ENCODE peak calls at places on chromosomes 1 and 21, in four cellular contexts. F is mesendoderm, L is IMR-90, Z is H9. U is an unnamed sample. For H3K79me1, the result is how much of the 10 kb centered on the place peaks cover.

GRCh38 chr1:157624471-157624870 is 26.6 kb upstream of the FCRL4 start:
- DNase-seq in L (no peak), Z (no peak), F (no peak), U (no peak)

GRCh38 chr1:6803357-6803756 is 18.1 kb downstream of the CAMTA1 start:
- DNase-seq in Z (no peak), L (peak), F (no peak), U (no peak)

GRCh38 chr1:242467556-242468145 is 56.8 kb downstream of the PLD5 start:
- DNase-seq in Z (peak), L (peak), F (peak), U (peak)

GRCh38 chr21:35924714-35925301 is 135.5 kb downstream of the SETD4 start:
- DNase-seq in L (peak), F (no peak), Z (no peak), U (peak)

GRCh38 chr1:42173155-42173933 is 8.8 kb upstream of the GUCA2A start:
- DNase-seq in F (peak), Z (peak), L (peak), U (peak)

GRCh38 chr1:28037946-28038345 is 50.5 kb downstream of the EYA3 start:
- DNase-seq in Z (no peak), F (no peak), L (no peak), U (no peak)

GRCh38 chr1:68473060-68473459 is 23.3 kb upstream of the RPE65 start:
- DNase-seq in Z (no peak), L (no peak), F (peak), U (no peak)

GRCh38 chr21:29648710-29649240 is 291.0 kb downstream of the GRIK1 start:
- DNase-seq in L (no peak), Z (no peak), F (no peak), U (no peak)

GRCh38 chr21:44405091-44405947 is 50.0 kb upstream of the LRRC3 start:
- DNase-seq in Z (peak), F (no peak), L (no peak), U (no peak)

GRCh38 chr21:38920631-38921398 is 115.1 kb downstream of the ETS2 start:
- DNase-seq in Z (no peak), F (no peak), L (peak), U (peak)

GRCh38 chr1:69157046-69157756 is 410.5 kb upstream of the LRRC7 start:
- DNase-seq in L (no peak), F (peak), Z (peak), U (no peak)

GRCh38 chr1:80244366-80244765 is 1237.8 kb upstream of the ADGRL4 start:
- DNase-seq in L (no peak), Z (no peak), F (no peak), U (no peak)

GRCh38 chr1:17059391-17060128 is 5.7 kb upstream of the SDHB start:
- DNase-seq in F (peak), L (peak), Z (peak), U (peak)

GRCh38 chr1:221310180-221310579 is 430.9 kb downstream of the HLX start:
- DNase-seq in Z (no peak), L (no peak), F (peak), U (no peak)

GRCh38 chr21:22319435-22319834 is 1321.2 kb downstream of the NCAM2 start:
- DNase-seq in L (no peak), Z (no peak), F (no peak), U (no peak)

GRCh38 chr1:65292861-65293593 is 16.3 kb upstream of the DNAJC6 start:
- DNase-seq in Z (no peak), F (no peak), L (no peak), U (no peak)

GRCh38 chr1:160189649-160190625 is at the start of gene CASQ1:
- DNase-seq in Z (no peak), F (no peak), L (peak), U (no peak)

GRCh38 chr1:15287591-15287990 is 40.6 kb downstream of the FHAD1 start:
- DNase-seq in L (no peak), F (no peak), Z (no peak), U (no peak)

DNA sequence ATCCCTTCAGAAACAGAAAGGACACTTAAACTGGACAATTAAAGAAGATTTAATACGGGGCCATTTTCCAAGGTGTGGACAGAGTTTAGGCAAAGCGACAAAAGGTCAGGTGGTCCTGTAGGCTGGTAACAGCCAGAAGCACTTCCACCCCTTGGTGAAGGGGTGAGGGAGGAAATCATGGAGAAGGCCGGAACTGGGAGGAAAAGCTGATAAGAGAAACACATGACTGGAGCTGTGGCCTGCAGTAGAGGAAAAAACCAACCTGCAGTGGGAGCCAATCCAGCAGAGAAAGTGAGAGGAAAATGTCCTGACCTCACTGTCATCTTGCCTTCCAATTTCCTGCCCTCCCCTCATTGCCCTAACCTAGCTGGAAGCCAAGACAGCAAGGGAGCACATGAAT is 249.8 kb downstream of the LMO4 start:
- DNase-seq in F (peak), Z (no peak), L (no peak), U (no peak)
- H3K18ac ChIP-seq in F (no peak), Z (no peak), L (no peak), U (no peak)

GRCh38 chr1:47433453-47434050 is 4.3 kb upstream of the FOXD2 start:
- DNase-seq in F (no peak), L (no peak), Z (no peak), U (no peak)
- H3K9ac ChIP-seq in F (peak), L (no peak), Z (no peak), U (no peak)

GRCh38 chr1:12172042-12172851 is 5.5 kb downstream of the TNFRSF1B start:
- DNase-seq in F (no peak), Z (no peak), L (no peak), U (no peak)
- H3K79me1 ChIP-seq in F (under half), Z (under half), L (under half), U (under half)

GRCh38 chr1:33181038-33181861 is 593 bp downstream of the TRIM62 start:
- DNase-seq in F (peak), L (peak), Z (peak), U (peak)
- H3K18ac ChIP-seq in F (no peak), L (no peak), Z (peak), U (peak)

DNA sequence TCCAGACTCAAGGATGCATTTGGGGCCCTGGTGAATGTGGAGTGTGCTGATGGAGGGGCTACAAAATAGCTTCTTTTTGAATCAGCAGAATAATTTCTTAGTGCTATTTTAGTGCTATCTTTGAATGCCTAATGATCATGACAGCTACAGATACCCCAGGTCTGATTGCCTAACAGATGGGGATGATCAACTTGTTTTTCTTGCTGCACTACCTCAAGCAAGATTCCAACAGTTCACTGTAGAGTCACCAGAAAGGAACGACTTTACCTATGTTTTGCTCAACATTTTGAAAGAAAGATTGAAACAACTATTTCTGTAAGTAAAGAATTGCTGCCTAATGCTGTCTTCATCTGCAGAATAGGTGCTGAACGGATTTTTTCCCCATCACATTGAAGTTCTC is 42.6 kb upstream of the VAV3 start:
- DNase-seq in Z (no peak), F (no peak), L (no peak), U (no peak)
- H3K9ac ChIP-seq in Z (no peak), F (no peak), L (no peak), U (no peak)

DNA sequence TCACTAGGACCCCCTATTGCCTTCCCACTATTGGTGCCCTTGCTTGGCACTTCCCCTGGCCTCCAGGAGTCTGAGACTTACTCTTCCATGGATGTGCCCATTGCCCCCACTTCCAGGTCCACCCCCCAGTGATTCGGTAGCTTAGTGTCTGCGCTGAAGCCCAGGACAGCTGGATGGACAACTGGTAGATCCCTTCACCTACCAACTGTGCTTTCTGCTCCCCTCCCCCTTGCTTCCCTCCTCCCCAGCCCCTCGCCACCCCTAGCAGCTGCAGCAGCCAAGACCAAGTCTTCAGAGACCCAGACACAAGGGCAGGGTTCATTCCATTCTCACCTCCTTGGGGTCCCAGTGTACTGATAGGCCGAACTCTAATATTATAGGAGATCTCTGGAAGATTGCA is 6.9 kb downstream of the LMNA start:
- DNase-seq in L (no peak), F (no peak), Z (no peak), U (peak)
- H3K79me1 ChIP-seq in L (under half), F (under half), Z (under half), U (under half)

GRCh38 chr1:54342764-54343687 is 63.2 kb downstream of the SSBP3 start:
- DNase-seq in L (no peak), Z (no peak), F (no peak), U (no peak)
- H3K18ac ChIP-seq in L (no peak), Z (no peak), F (no peak), U (no peak)

GRCh38 chr1:161198206-161198876 is 513 bp downstream of the ADAMTS4 start:
- DNase-seq in F (peak), L (no peak), Z (peak), U (no peak)

GRCh38 chr1:161198877-161199431 is at the start of gene ADAMTS4:
- DNase-seq in F (peak), Z (peak), L (peak), U (no peak)

GRCh38 chr1:161196111-161196510 is 2.7 kb downstream of the ADAMTS4 start:
- DNase-seq in Z (no peak), L (no peak), F (no peak), U (no peak)

GRCh38 chr1:161196521-161197451 is 2.1 kb downstream of the ADAMTS4 start:
- DNase-seq in Z (no peak), F (no peak), L (peak), U (peak)

DNA sequence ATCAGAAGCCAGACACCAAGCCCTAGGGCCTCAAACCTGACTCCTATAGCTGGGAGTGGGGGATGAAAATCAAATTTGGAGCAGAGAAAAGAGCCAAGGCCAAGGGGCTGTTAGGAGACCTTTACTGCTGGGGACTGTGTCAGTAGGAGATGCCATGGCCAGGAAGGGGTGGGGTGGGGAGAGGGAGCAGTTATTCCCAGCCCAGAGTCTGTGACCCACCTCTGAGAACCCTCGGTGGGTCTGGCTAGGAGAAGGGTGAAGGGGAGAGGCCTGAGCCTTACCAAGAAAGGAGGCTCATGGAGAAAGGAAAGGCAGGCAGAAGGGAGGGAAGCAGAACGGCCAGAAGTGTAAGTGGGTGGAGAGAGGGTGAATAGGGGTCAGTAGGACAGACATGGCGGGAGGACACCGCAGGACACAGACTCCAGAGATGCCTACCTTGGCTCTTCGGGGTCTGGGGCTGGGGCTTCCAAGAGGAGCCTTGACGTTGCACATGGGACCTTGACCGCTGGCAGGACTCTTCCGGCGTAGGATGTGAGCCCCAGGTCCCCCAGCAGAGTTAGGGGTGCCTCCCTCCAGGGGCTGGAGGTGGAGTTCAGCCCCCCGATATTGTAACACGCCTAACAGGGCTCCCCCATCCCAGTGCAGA is 1.2 kb downstream of the ADAMTS4 start:
- DNase-seq in F (no peak), Z (no peak), L (no peak), U (no peak)
- H3K9ac ChIP-seq in F (peak), Z (no peak), L (peak), U (peak)

GRCh38 chr1:55696891-55697290 is 481.7 kb upstream of the USP24 start:
- DNase-seq in L (peak), F (no peak), Z (no peak), U (no peak)
- H3K79me1 ChIP-seq in L (under half), F (under half), Z (under half), U (under half)

U was measured in mesenchymal stem cell.